ENCODE peak calls at places on chromosomes 12 and 14, in four cellular contexts. N is renal cortical epithelial cell; V is amniotic epithelial cell; X is stimulated activated CD8-positive, alpha-beta memory T cell treated with anti-CD3 and anti-CD28 coated beads, Interleukin-12 subunit alpha, Interleukin-12 subunit beta, amount 100 ng/mL, for 1 hour. F is an unnamed sample.

GRCh38 chr12:15596174-15596573 is 193.0 kb downstream of the EPS8 start:
- DNase-seq in N (no peak), V (no peak), X (no peak), F (no peak)

GRCh38 chr14:35760143-35760542 is 49.0 kb downstream of the RALGAPA1 start:
- DNase-seq in N (no peak), V (no peak), X (no peak), F (no peak)

GRCh38 chr14:49702725-49703124 is 9.8 kb downstream of the KLHDC1 start:
- DNase-seq in N (no peak), V (no peak), X (no peak), F (no peak)

GRCh38 chr14:24734917-24735500 is 101.0 kb upstream of the GZMB start:
- DNase-seq in N (peak), V (peak), X (peak), F (peak)

GRCh38 chr12:82019533-82019932 is 260.4 kb upstream of the PPFIA2 start:
- DNase-seq in N (peak), V (no peak), X (no peak), F (peak)

GRCh38 chr12:2481951-2482350 is 312.8 kb upstream of the FKBP4 start:
- DNase-seq in N (no peak), V (no peak), X (no peak), F (no peak)

GRCh38 chr14:88013750-88014349 is 8.9 kb downstream of the GPR65 start:
- DNase-seq in N (peak), V (peak), X (no peak), F (peak)

GRCh38 chr12:3004655-3005565 is 45.7 kb downstream of the TEAD4 start:
- DNase-seq in N (no peak), V (peak), X (no peak), F (no peak)

GRCh38 chr14:101506211-101506920 is 54.9 kb upstream of the DIO3 start:
- DNase-seq in N (no peak), V (no peak), X (no peak), F (no peak)

GRCh38 chr12:42571327-42572009 is 18.1 kb downstream of the PRICKLE1 start:
- DNase-seq in N (no peak), V (no peak), X (no peak), F (no peak)

GRCh38 chr14:88026890-88027289 is 22.0 kb downstream of the GPR65 start:
- DNase-seq in N (no peak), V (no peak), X (no peak), F (no peak)

GRCh38 chr12:106106892-106107291 is 31.9 kb downstream of the NUAK1 start:
- DNase-seq in N (peak), V (peak), X (no peak), F (peak)

GRCh38 chr12:66380769-66381168 is 78.5 kb downstream of the HELB start:
- DNase-seq in N (no peak), V (no peak), X (no peak), F (no peak)

GRCh38 chr12:77315407-77315806 is 250.0 kb upstream of the E2F7 start:
- DNase-seq in N (no peak), V (no peak), X (no peak), F (no peak)

GRCh38 chr12:52204931-52205505 is 13.2 kb upstream of the KRT80 start:
- DNase-seq in N (no peak), V (no peak), X (no peak), F (no peak)